ENCODE peak calls at places on chromosome 13, in six cellular contexts. W is pancreas; U is effector memory CD4-positive, alpha-beta T cell; Z is testis; B is mesenchymal stem cell; H is mucosa of descending colon. S is an unnamed sample.

GRCh38 chr13:97298816-97299215 is 76.7 kb downstream of the MBNL2 start:
- DNase-seq in B (no peak), W (no peak), U (no peak), H (no peak), Z (no peak), S (no peak)

GRCh38 chr13:110306340-110306959 is 507 bp downstream of the COL4A1 start:
- DNase-seq in U (no peak), W (peak; percentile 68), H (no peak), Z (peak; percentile 37), B (peak; percentile 62), S (no peak)

GRCh38 chr13:27043013-27043412 is 128.6 kb downstream of the USP12 start:
- DNase-seq in B (peak; percentile 98), Z (no peak), H (no peak), U (no peak), W (no peak), S (peak; percentile 65)

GRCh38 chr13:31930901-31931522 is 100.6 kb upstream of the FRY start:
- DNase-seq in W (no peak), H (no peak), B (no peak), U (no peak), Z (no peak), S (no peak)

GRCh38 chr13:79637086-79637763 is 156.3 kb downstream of the NDFIP2 start:
- DNase-seq in Z (peak; percentile 76), B (no peak), U (no peak), W (no peak), H (no peak), S (no peak)

GRCh38 chr13:23466144-23467002 is 32.9 kb upstream of the SACS start:
- DNase-seq in H (peak; percentile 62), Z (peak; percentile 80), W (peak; percentile 83), U (peak; percentile 34), B (peak; percentile 80), S (peak; percentile 90)

GRCh38 chr13:72507394-72508199 is 219.8 kb downstream of the MZT1 start:
- DNase-seq in B (peak; percentile 2), W (no peak), Z (no peak), H (no peak), U (no peak), S (no peak)

GRCh38 chr13:27012482-27013197 is 159.0 kb downstream of the USP12 start:
- DNase-seq in Z (no peak), B (peak; percentile 92), H (no peak), U (no peak), W (no peak), S (no peak)

GRCh38 chr13:40666905-40667621 is 622 bp upstream of the FOXO1 start:
- DNase-seq in B (peak; percentile 72), H (peak; percentile 78), Z (peak; percentile 51), W (peak; percentile 89), U (no peak), S (peak; percentile 93)

GRCh38 chr13:27034678-27035111 is 136.9 kb downstream of the USP12 start:
- DNase-seq in W (no peak), Z (no peak), U (no peak), B (peak; percentile 41), H (no peak), S (no peak)

GRCh38 chr13:29509999-29510586 is 85.4 kb downstream of the SLC7A1 start:
- DNase-seq in H (no peak), U (no peak), B (no peak), Z (no peak), W (no peak), S (no peak)

GRCh38 chr13:36666482-36667264 is 7.1 kb upstream of the SERTM1 start:
- DNase-seq in U (no peak), B (no peak), Z (no peak), H (no peak), W (no peak), S (no peak)

GRCh38 chr13:103895835-103896520 is 829.8 kb upstream of the SLC10A2 start:
- DNase-seq in U (no peak), B (no peak), Z (no peak), H (no peak), W (no peak), S (no peak)

GRCh38 chr13:24007979-24008620 is 110.8 kb upstream of the C1QTNF9B start:
- DNase-seq in U (no peak), B (no peak), H (no peak), Z (no peak), W (no peak), S (no peak)

GRCh38 chr13:41900918-41901317 is 60.0 kb downstream of the VWA8 start:
- DNase-seq in W (no peak), H (no peak), U (no peak), B (no peak), Z (no peak), S (no peak)

GRCh38 chr13:25213716-25214115 is 41.6 kb upstream of the AMER2 start:
- DNase-seq in W (no peak), B (no peak), H (no peak), U (no peak), Z (no peak), S (no peak)

GRCh38 chr13:23610966-23611486 is 40.8 kb downstream of the TNFRSF19 start:
- DNase-seq in B (no peak), U (no peak), W (no peak), Z (no peak), H (no peak), S (no peak)

GRCh38 chr13:113001251-113002140 is 32.5 kb downstream of the MCF2L start:
- DNase-seq in B (peak; percentile 18), W (peak; percentile 92), Z (peak; percentile 26), U (no peak), H (no peak), S (peak; percentile 74)

GRCh38 chr13:31115616-31116015 is 46.1 kb downstream of the HSPH1 start:
- DNase-seq in U (no peak), H (no peak), W (no peak), B (no peak), Z (no peak), S (no peak)

GRCh38 chr13:80830431-80830830 is 489.5 kb upstream of the SPRY2 start:
- DNase-seq in B (no peak), H (no peak), W (peak; percentile 71), U (no peak), Z (no peak), S (no peak)

GRCh38 chr13:41384749-41385503 is 72.4 kb upstream of the RGCC start:
- DNase-seq in H (no peak), B (peak; percentile 23), W (no peak), U (no peak), Z (no peak), S (no peak)

GRCh38 chr13:44578064-44578394 is 1.9 kb upstream of the TSC22D1 start:
- DNase-seq in W (no peak), B (no peak), H (no peak), Z (no peak), U (no peak), S (no peak)

GRCh38 chr13:100566543-100566942 is 22.0 kb downstream of the GGACT start:
- DNase-seq in B (no peak), H (no peak), Z (no peak), W (no peak), U (no peak), S (no peak)

GRCh38 chr13:95296326-95296939 is 4.8 kb downstream of the ABCC4 start:
- DNase-seq in H (no peak), B (no peak), W (no peak), U (no peak), Z (peak; percentile 71), S (no peak)

GRCh38 chr13:40401911-40402776 is 264.3 kb downstream of the FOXO1 start:
- DNase-seq in W (peak; percentile 90), B (peak; percentile 96), Z (peak; percentile 93), U (no peak), H (peak; percentile 97), S (peak; percentile 96)

GRCh38 chr13:95039415-95039814 is 261.8 kb downstream of the ABCC4 start:
- DNase-seq in B (no peak), U (no peak), H (no peak), W (no peak), Z (no peak), S (no peak)

GRCh38 chr13:82654851-82655517 is 1227.3 kb downstream of the SLITRK1 start:
- DNase-seq in B (no peak), Z (no peak), U (no peak), H (peak; percentile 58), W (peak; percentile 29), S (peak; percentile 50)

GRCh38 chr13:73090116-73090811 is 31.5 kb downstream of the KLF5 start:
- DNase-seq in U (no peak), B (peak; percentile 83), Z (no peak), W (no peak), H (no peak), S (no peak)

GRCh38 chr13:45327253-45327954 is 13.6 kb downstream of the TPT1 start:
- DNase-seq in Z (no peak), U (no peak), B (no peak), H (no peak), W (no peak), S (no peak)

GRCh38 chr13:33213024-33213795 is 72.3 kb downstream of the STARD13 start:
- DNase-seq in W (no peak), U (no peak), B (no peak), H (no peak), Z (no peak), S (no peak)
- H3K4me1 ChIP-seq in W (peaks cover 14% of the 10 kb centered on the region), U (no peaks in the 10 kb centered on the region), B (peaks cover 14% of the 10 kb centered on the region), H (peaks cover 17% of the 10 kb centered on the region), Z (peaks cover 22% of the 10 kb centered on the region), S (peaks cover 17% of the 10 kb centered on the region)

GRCh38 chr13:54184576-54184975 is 1156.0 kb downstream of the OLFM4 start:
- DNase-seq in Z (no peak), U (no peak), B (no peak), W (no peak), H (no peak), S (no peak)
- H3K4me1 ChIP-seq in Z (no peaks in the 10 kb centered on the region), U (no peaks in the 10 kb centered on the region), B (no peaks in the 10 kb centered on the region), W (no peaks in the 10 kb centered on the region), H (no peaks in the 10 kb centered on the region), S (no peaks in the 10 kb centered on the region)

GRCh38 chr13:105139380-105140285 is 1395.8 kb downstream of the EFNB2 start:
- DNase-seq in U (peak; percentile 37), H (peak; percentile 55), B (peak; percentile 8), Z (peak; percentile 29), W (no peak), S (peak; percentile 83)
- H3K4me1 ChIP-seq in U (peaks cover 4% of the 10 kb centered on the region), H (no peaks in the 10 kb centered on the region), B (no peaks in the 10 kb centered on the region), Z (no peaks in the 10 kb centered on the region), W (no peaks in the 10 kb centered on the region), S (no peaks in the 10 kb centered on the region)

GRCh38 chr13:98541211-98541610 is 35.7 kb downstream of the STK24 start:
- DNase-seq in W (no peak), B (no peak), H (no peak), U (no peak), Z (no peak), S (no peak)

GRCh38 chr13:98541701-98542203 is 35.2 kb downstream of the STK24 start:
- DNase-seq in Z (no peak), H (no peak), U (no peak), B (no peak), W (no peak), S (no peak)

GRCh38 chr13:98537740-98538139 is 39.2 kb downstream of the STK24 start:
- DNase-seq in H (no peak), Z (no peak), W (no peak), B (no peak), U (no peak), S (no peak)

GRCh38 chr13:98540476-98540875 is 36.4 kb downstream of the STK24 start:
- DNase-seq in H (no peak), W (no peak), U (no peak), Z (peak; percentile 46), B (no peak), S (no peak)

DNA sequence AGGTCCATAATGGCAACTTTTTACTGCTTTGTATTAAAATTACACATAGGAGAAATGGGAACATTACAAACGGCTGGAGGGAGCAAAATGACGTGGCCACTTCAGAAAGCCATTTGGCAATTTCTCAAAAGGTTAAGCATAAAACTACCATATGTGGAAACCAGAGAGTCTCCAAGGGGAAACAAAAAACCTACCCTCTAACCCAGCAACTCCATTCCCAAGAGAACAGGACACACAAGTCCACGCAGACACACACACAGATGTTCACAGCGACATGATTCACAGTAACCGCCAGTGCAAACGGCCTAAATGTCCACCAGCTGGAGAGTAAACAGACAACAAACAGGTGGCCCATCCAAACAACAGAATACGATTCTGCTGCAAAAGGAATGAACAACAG is 37.3 kb downstream of the STK24 start:
- DNase-seq in B (peak; percentile 92), W (no peak), H (no peak), U (no peak), Z (no peak), S (no peak)
- H3K4me1 ChIP-seq in B (peaks cover 19% of the 10 kb centered on the region), W (peaks cover 21% of the 10 kb centered on the region), H (peaks cover 67% of the 10 kb centered on the region), U (peaks cover 73% of the 10 kb centered on the region), Z (peaks cover 58% of the 10 kb centered on the region), S (peaks cover 87% of the 10 kb centered on the region)

S was measured in left lung.